ENCODE peak calls at places on chromosome 10, in ten cellular contexts. One of them, this sample, is unnamed.

GRCh38 chr10:89419548-89419947 is 5.2 kb downstream of the IFIT5 start:
- DNase-seq in body of pancreas: no peak
- DNase-seq in stomach: no peak
- DNase-seq in iPS DF 6.9: no peak
- DNase-seq in colonic mucosa: no peak
- DNase-seq in GM12878: no peak
- DNase-seq in Panc1: no peak
- DNase-seq in CD8-positive, alpha-beta T cell: no peak
- DNase-seq in kidney: no peak
- DNase-seq in endodermal cell: no peak
- DNase-seq in this sample: no peak

GRCh38 chr10:95841711-95842498 is 65.9 kb upstream of the CC2D2B start:
- DNase-seq in Panc1: no peak
- DNase-seq in colonic mucosa: peak; percentile 67
- DNase-seq in CD8-positive, alpha-beta T cell: peak; percentile 15
- DNase-seq in kidney: no peak
- DNase-seq in stomach: peak; percentile 43
- DNase-seq in endodermal cell: peak; percentile 59
- DNase-seq in body of pancreas: peak; percentile 22
- DNase-seq in iPS DF 6.9: peak; percentile 27
- DNase-seq in GM12878: no peak
- DNase-seq in this sample: peak; percentile 48

GRCh38 chr10:11338160-11338844 is 273.1 kb downstream of the USP6NL start:
- DNase-seq in CD8-positive, alpha-beta T cell: no peak
- DNase-seq in body of pancreas: no peak
- DNase-seq in GM12878: no peak
- DNase-seq in endodermal cell: no peak
- DNase-seq in iPS DF 6.9: no peak
- DNase-seq in Panc1: no peak
- DNase-seq in stomach: no peak
- DNase-seq in colonic mucosa: no peak
- DNase-seq in kidney: no peak
- DNase-seq in this sample: no peak

GRCh38 chr10:4767033-4767814 is 58.8 kb upstream of the AKR1E2 start:
- DNase-seq in colonic mucosa: peak; percentile 24
- DNase-seq in kidney: no peak
- DNase-seq in GM12878: no peak
- DNase-seq in iPS DF 6.9: no peak
- DNase-seq in Panc1: peak; percentile 36
- DNase-seq in CD8-positive, alpha-beta T cell: no peak
- DNase-seq in stomach: no peak
- DNase-seq in endodermal cell: no peak
- DNase-seq in body of pancreas: no peak
- DNase-seq in this sample: peak; percentile 10

GRCh38 chr10:71479831-71480230 is 83.1 kb downstream of the CDH23 start:
- DNase-seq in stomach: no peak
- DNase-seq in kidney: no peak
- DNase-seq in iPS DF 6.9: no peak
- DNase-seq in Panc1: no peak
- DNase-seq in endodermal cell: no peak
- DNase-seq in body of pancreas: no peak
- DNase-seq in colonic mucosa: no peak
- DNase-seq in CD8-positive, alpha-beta T cell: no peak
- DNase-seq in GM12878: no peak
- DNase-seq in this sample: no peak

GRCh38 chr10:9331583-9332008 is 1277.1 kb downstream of the GATA3 start:
- DNase-seq in CD8-positive, alpha-beta T cell: no peak
- DNase-seq in kidney: no peak
- DNase-seq in iPS DF 6.9: no peak
- DNase-seq in GM12878: no peak
- DNase-seq in stomach: no peak
- DNase-seq in Panc1: peak; percentile 8
- DNase-seq in colonic mucosa: no peak
- DNase-seq in body of pancreas: no peak
- DNase-seq in endodermal cell: no peak
- DNase-seq in this sample: no peak

GRCh38 chr10:58393317-58393716 is 8.1 kb downstream of the TFAM start:
- DNase-seq in Panc1: no peak
- DNase-seq in stomach: no peak
- DNase-seq in endodermal cell: no peak
- DNase-seq in body of pancreas: no peak
- DNase-seq in iPS DF 6.9: no peak
- DNase-seq in kidney: no peak
- DNase-seq in colonic mucosa: no peak
- DNase-seq in CD8-positive, alpha-beta T cell: no peak
- DNase-seq in GM12878: no peak
- DNase-seq in this sample: no peak

GRCh38 chr10:92712016-92712889 is 22.5 kb downstream of the HHEX start:
- DNase-seq in CD8-positive, alpha-beta T cell: no peak
- DNase-seq in colonic mucosa: no peak
- DNase-seq in GM12878: peak; percentile 16
- DNase-seq in iPS DF 6.9: no peak
- DNase-seq in stomach: no peak
- DNase-seq in endodermal cell: no peak
- DNase-seq in kidney: no peak
- DNase-seq in Panc1: no peak
- DNase-seq in body of pancreas: no peak
- DNase-seq in this sample: no peak

GRCh38 chr10:104641150-104642000 is at the start of gene SORCS3:
- DNase-seq in body of pancreas: no peak
- DNase-seq in colonic mucosa: no peak
- DNase-seq in iPS DF 6.9: no peak
- DNase-seq in endodermal cell: peak; percentile 86
- DNase-seq in GM12878: no peak
- DNase-seq in Panc1: no peak
- DNase-seq in stomach: no peak
- DNase-seq in CD8-positive, alpha-beta T cell: no peak
- DNase-seq in kidney: peak; percentile 63
- DNase-seq in this sample: no peak

GRCh38 chr10:23696476-23696875 is 257.6 kb downstream of the OTUD1 start:
- DNase-seq in Panc1: no peak
- DNase-seq in endodermal cell: no peak
- DNase-seq in CD8-positive, alpha-beta T cell: no peak
- DNase-seq in GM12878: no peak
- DNase-seq in kidney: no peak
- DNase-seq in body of pancreas: no peak
- DNase-seq in stomach: no peak
- DNase-seq in colonic mucosa: no peak
- DNase-seq in iPS DF 6.9: no peak
- DNase-seq in this sample: no peak

GRCh38 chr10:4522296-4523000 is 303.6 kb upstream of the AKR1E2 start:
- DNase-seq in endodermal cell: no peak
- DNase-seq in kidney: no peak
- DNase-seq in colonic mucosa: no peak
- DNase-seq in Panc1: no peak
- DNase-seq in stomach: no peak
- DNase-seq in iPS DF 6.9: no peak
- DNase-seq in CD8-positive, alpha-beta T cell: no peak
- DNase-seq in GM12878: peak; percentile 7
- DNase-seq in body of pancreas: no peak
- DNase-seq in this sample: no peak

GRCh38 chr10:97250952-97251351 is 41.5 kb downstream of the ARHGAP19 start:
- DNase-seq in kidney: no peak
- DNase-seq in endodermal cell: no peak
- DNase-seq in colonic mucosa: no peak
- DNase-seq in CD8-positive, alpha-beta T cell: no peak
- DNase-seq in iPS DF 6.9: no peak
- DNase-seq in body of pancreas: no peak
- DNase-seq in stomach: no peak
- DNase-seq in Panc1: no peak
- DNase-seq in GM12878: no peak
- DNase-seq in this sample: no peak

GRCh38 chr10:97256356-97256755 is 36.1 kb downstream of the ARHGAP19 start:
- DNase-seq in GM12878: no peak
- DNase-seq in CD8-positive, alpha-beta T cell: no peak
- DNase-seq in body of pancreas: no peak
- DNase-seq in kidney: no peak
- DNase-seq in colonic mucosa: no peak
- DNase-seq in Panc1: no peak
- DNase-seq in stomach: no peak
- DNase-seq in iPS DF 6.9: no peak
- DNase-seq in endodermal cell: no peak
- DNase-seq in this sample: no peak

GRCh38 chr10:97254694-97255093 is 37.7 kb downstream of the ARHGAP19 start:
- DNase-seq in Panc1: no peak
- DNase-seq in endodermal cell: no peak
- DNase-seq in stomach: no peak
- DNase-seq in CD8-positive, alpha-beta T cell: no peak
- DNase-seq in iPS DF 6.9: no peak
- DNase-seq in kidney: no peak
- DNase-seq in GM12878: no peak
- DNase-seq in body of pancreas: no peak
- DNase-seq in colonic mucosa: no peak
- DNase-seq in this sample: no peak

GRCh38 chr10:97259119-97259518 is 33.3 kb downstream of the ARHGAP19 start:
- DNase-seq in stomach: no peak
- DNase-seq in Panc1: no peak
- DNase-seq in colonic mucosa: peak; percentile 34
- DNase-seq in endodermal cell: no peak
- DNase-seq in iPS DF 6.9: no peak
- DNase-seq in CD8-positive, alpha-beta T cell: no peak
- DNase-seq in kidney: no peak
- DNase-seq in GM12878: no peak
- DNase-seq in body of pancreas: no peak
- DNase-seq in this sample: no peak

GRCh38 chr10:97255512-97256293 is 36.7 kb downstream of the ARHGAP19 start:
- DNase-seq in Panc1: no peak
- DNase-seq in GM12878: no peak
- DNase-seq in body of pancreas: no peak
- DNase-seq in CD8-positive, alpha-beta T cell: no peak
- DNase-seq in iPS DF 6.9: no peak
- DNase-seq in endodermal cell: no peak
- DNase-seq in kidney: no peak
- DNase-seq in colonic mucosa: no peak
- DNase-seq in stomach: no peak
- DNase-seq in this sample: no peak
- H3K27ac ChIP-seq in Panc1: no peak overlapping the region
- H3K27ac ChIP-seq in GM12878: no peak overlapping the region
- H3K27ac ChIP-seq in body of pancreas: no peak overlapping the region
- H3K27ac ChIP-seq in CD8-positive, alpha-beta T cell: no peak overlapping the region
- H3K27ac ChIP-seq in iPS DF 6.9: no peak overlapping the region
- H3K27ac ChIP-seq in endodermal cell: no peak overlapping the region
- H3K27ac ChIP-seq in kidney: no peak overlapping the region
- H3K27ac ChIP-seq in colonic mucosa: no peak overlapping the region
- H3K27ac ChIP-seq in stomach: no peak overlapping the region
- H3K27ac ChIP-seq in this sample: peak overlapping the region; percentile 27

DNA sequence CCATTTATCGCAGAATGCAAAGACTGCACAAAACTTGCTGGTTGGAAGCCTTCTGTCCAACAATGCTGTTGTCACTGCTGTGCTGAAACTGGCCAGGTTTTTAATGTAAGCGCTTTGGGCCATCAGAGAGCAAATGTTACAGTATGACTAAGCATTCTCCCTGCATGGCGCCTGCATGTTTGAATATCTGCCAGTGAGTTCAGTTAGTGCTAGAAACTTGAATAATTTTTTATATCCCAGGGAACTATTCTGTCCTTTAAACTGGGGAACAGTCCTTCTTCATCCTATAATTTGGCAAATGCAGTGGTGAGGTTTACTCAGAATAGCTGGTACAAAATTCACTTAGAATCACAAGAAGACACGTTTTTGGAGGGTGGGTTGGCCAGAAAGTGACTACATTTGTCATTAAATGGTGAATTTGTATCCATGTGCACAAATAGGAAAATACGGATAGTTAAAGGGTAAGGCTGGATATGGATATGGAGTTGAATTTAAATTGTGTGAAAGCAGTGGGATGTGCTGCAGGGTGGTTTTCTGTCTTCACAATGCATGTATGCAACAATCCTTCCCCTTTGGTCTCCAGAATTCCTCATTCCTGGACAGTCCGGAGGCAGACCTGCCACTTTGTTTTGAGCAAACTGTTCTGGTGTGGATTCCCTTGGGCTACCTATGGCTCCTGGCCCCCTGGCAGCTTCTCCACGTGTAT is 1.7 kb downstream of the ABCC2 start:
- DNase-seq in Panc1: no peak
- DNase-seq in kidney: no peak
- DNase-seq in endodermal cell: no peak
- DNase-seq in body of pancreas: no peak
- DNase-seq in GM12878: no peak
- DNase-seq in colonic mucosa: no peak
- DNase-seq in CD8-positive, alpha-beta T cell: no peak
- DNase-seq in stomach: no peak
- DNase-seq in iPS DF 6.9: no peak
- DNase-seq in this sample: peak; percentile 3
- H3K4me3 ChIP-seq in Panc1: peak overlapping the region; percentile 2
- H3K4me3 ChIP-seq in kidney: peak overlapping the region; percentile 61
- H3K4me3 ChIP-seq in endodermal cell: no peak overlapping the region
- H3K4me3 ChIP-seq in body of pancreas: no peak overlapping the region
- H3K4me3 ChIP-seq in GM12878: no peak overlapping the region
- H3K4me3 ChIP-seq in colonic mucosa: no peak overlapping the region
- H3K4me3 ChIP-seq in CD8-positive, alpha-beta T cell: no peak overlapping the region
- H3K4me3 ChIP-seq in stomach: no peak overlapping the region
- H3K4me3 ChIP-seq in iPS DF 6.9: no peak overlapping the region
- H3K4me3 ChIP-seq in this sample: no peak overlapping the region

GRCh38 chr10:80511984-80512634 is 25.6 kb upstream of the SH2D4B start:
- DNase-seq in kidney: peak; percentile 41
- DNase-seq in body of pancreas: no peak
- DNase-seq in CD8-positive, alpha-beta T cell: no peak
- DNase-seq in iPS DF 6.9: no peak
- DNase-seq in colonic mucosa: no peak
- DNase-seq in endodermal cell: no peak
- DNase-seq in GM12878: no peak
- DNase-seq in Panc1: no peak
- DNase-seq in stomach: no peak
- DNase-seq in this sample: no peak
- H3K27ac ChIP-seq in kidney: no peak overlapping the region
- H3K27ac ChIP-seq in body of pancreas: no peak overlapping the region
- H3K27ac ChIP-seq in CD8-positive, alpha-beta T cell: no peak overlapping the region
- H3K27ac ChIP-seq in iPS DF 6.9: no peak overlapping the region
- H3K27ac ChIP-seq in colonic mucosa: no peak overlapping the region
- H3K27ac ChIP-seq in endodermal cell: no peak overlapping the region
- H3K27ac ChIP-seq in GM12878: no peak overlapping the region
- H3K27ac ChIP-seq in Panc1: no peak overlapping the region
- H3K27ac ChIP-seq in stomach: no peak overlapping the region
- H3K27ac ChIP-seq in this sample: no peak overlapping the region

DNA sequence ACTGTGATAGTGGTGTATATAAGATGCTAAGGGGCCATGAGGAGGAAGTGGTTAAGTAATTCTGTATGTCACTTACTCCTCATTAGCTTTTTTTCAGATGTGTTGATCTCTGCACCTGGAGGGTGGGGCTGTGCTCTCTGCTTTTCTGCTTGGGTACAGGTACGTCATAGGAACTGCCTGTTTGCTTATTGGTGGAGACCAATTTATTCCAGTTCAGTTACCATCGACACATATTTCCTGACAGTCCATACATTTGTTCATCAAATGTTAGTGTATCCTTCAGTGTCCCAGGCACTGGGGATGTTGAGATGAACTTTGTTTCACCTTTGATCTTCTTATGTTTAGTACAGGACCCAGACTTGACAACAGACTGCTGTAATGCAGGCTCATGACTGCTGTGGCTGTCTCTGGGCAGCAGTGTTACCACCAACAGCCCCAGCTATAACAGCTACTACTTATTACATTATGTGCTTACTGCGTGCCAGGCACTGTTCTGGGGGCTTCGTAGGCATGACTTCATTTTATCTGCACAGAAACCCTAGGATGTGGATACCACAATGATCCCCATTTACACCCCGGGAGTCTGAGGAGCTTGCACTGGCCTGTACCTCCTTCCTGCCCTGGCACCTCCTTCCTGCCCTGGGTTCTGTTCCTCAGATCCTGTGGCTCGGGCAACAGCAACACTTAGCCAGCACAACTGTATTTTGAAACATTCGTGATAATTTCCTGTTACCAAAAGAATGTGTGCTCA is 87.4 kb downstream of the BUB3 start:
- DNase-seq in kidney: no peak
- DNase-seq in CD8-positive, alpha-beta T cell: peak; percentile 7
- DNase-seq in endodermal cell: no peak
- DNase-seq in body of pancreas: no peak
- DNase-seq in colonic mucosa: no peak
- DNase-seq in stomach: no peak
- DNase-seq in iPS DF 6.9: no peak
- DNase-seq in Panc1: no peak
- DNase-seq in GM12878: no peak
- DNase-seq in this sample: no peak
- H3K4me3 ChIP-seq in kidney: no peak overlapping the region
- H3K4me3 ChIP-seq in CD8-positive, alpha-beta T cell: peak overlapping the region; percentile 14
- H3K4me3 ChIP-seq in endodermal cell: no peak overlapping the region
- H3K4me3 ChIP-seq in body of pancreas: no peak overlapping the region
- H3K4me3 ChIP-seq in colonic mucosa: no peak overlapping the region
- H3K4me3 ChIP-seq in stomach: no peak overlapping the region
- H3K4me3 ChIP-seq in iPS DF 6.9: no peak overlapping the region
- H3K4me3 ChIP-seq in Panc1: no peak overlapping the region
- H3K4me3 ChIP-seq in GM12878: no peak overlapping the region
- H3K4me3 ChIP-seq in this sample: no peak overlapping the region